ENCODE peak calls at places on chromosomes 11 and 22, in five cellular contexts. M is A549, J is endodermal cell, T is H9, F is lung. U is an unnamed sample.

GRCh38 chr22:23365961-23366360 is 185.7 kb downstream of the BCR start:
- DNase-seq in M (no peak), T (no peak), F (no peak), J (no peak), U (no peak)

GRCh38 chr11:74984070-74984469 is 4.7 kb upstream of the NEU3 start:
- DNase-seq in T (no peak), F (no peak), M (no peak), J (no peak), U (no peak)

GRCh38 chr11:72983560-72983959 is 158.6 kb downstream of the FCHSD2 start:
- DNase-seq in M (no peak), T (no peak), J (no peak), F (no peak), U (no peak)

GRCh38 chr11:130212431-130212961 is 52.9 kb downstream of the ST14 start:
- DNase-seq in M (no peak), F (peak), J (peak), T (peak), U (no peak)

GRCh38 chr22:26903030-26903856 is 245.9 kb downstream of the MIAT start:
- DNase-seq in F (no peak), T (peak), J (peak), M (no peak), U (no peak)

GRCh38 chr11:12684821-12685220 is 10.6 kb downstream of the TEAD1 start:
- DNase-seq in M (no peak), F (no peak), J (no peak), T (no peak), U (no peak)

GRCh38 chr11:67278135-67278938 is 10.8 kb upstream of the ANKRD13D start:
- DNase-seq in M (no peak), J (no peak), T (no peak), F (no peak), U (no peak)

GRCh38 chr11:108213784-108214183 is 8.7 kb downstream of the NPAT start:
- DNase-seq in J (no peak), M (no peak), T (no peak), F (no peak), U (no peak)

GRCh38 chr11:94417386-94417987 is 16.3 kb upstream of the GPR83 start:
- DNase-seq in M (no peak), F (no peak), J (no peak), T (no peak), U (no peak)

GRCh38 chr22:38077595-38077994 is 6.4 kb downstream of the SLC16A8 start:
- DNase-seq in M (no peak), J (no peak), F (no peak), T (no peak), U (no peak)

GRCh38 chr22:38074181-38075104 is 9.5 kb downstream of the SLC16A8 start:
- DNase-seq in F (no peak), J (peak), T (peak), M (no peak), U (no peak)

GRCh38 chr22:38077096-38077495 is 6.9 kb downstream of the SLC16A8 start:
- DNase-seq in J (no peak), T (no peak), F (no peak), M (no peak), U (no peak)

GRCh38 chr22:38075105-38075825 is 8.7 kb downstream of the SLC16A8 start:
- DNase-seq in T (no peak), J (no peak), F (no peak), M (no peak), U (no peak)

GRCh38 chr22:38075961-38076360 is 8.0 kb downstream of the SLC16A8 start:
- DNase-seq in T (no peak), J (no peak), M (no peak), F (no peak), U (no peak)
- TF ChIP-seq CTCF in T (no peak), J (no peak), M (no peak), F (no peak), U (no peak)

DNA sequence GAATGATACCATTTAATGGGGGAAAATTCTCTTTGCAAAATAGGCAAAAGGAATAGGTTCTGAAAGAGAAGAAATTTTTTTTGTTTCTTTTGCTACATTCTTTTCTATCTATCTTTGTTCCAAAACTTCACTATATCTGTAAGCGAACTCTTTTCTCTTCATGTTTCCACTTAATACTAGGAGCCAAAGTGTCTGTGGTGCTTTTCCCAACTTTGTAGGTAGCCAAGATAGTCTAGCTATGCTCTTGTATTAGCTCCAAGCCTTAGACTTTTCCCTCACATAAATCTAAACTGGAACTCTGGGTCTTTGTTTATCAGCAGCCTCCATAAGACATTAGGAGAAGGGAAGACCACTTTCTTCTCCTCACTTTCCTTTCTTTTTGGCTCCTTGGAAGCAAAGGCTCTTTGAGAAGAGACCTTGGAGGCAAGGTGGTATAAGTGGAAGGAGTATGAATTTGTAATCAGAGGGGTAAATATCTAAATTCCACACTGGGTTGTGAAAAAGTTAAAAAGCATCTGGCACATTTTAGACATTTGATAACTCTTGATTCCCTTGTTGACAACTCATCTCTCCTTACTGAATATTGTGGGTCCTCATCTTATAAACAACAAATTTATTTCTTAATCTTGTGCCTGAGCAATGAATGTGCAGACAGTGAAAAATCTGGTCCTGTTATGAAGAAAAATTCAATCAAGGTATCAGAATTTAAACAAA is 130.0 kb downstream of the EHF start:
- DNase-seq in J (no peak), T (no peak), M (no peak), F (no peak), U (no peak)
- H3K27ac ChIP-seq in J (no peak), T (no peak), M (peak), F (no peak), U (no peak)

DNA sequence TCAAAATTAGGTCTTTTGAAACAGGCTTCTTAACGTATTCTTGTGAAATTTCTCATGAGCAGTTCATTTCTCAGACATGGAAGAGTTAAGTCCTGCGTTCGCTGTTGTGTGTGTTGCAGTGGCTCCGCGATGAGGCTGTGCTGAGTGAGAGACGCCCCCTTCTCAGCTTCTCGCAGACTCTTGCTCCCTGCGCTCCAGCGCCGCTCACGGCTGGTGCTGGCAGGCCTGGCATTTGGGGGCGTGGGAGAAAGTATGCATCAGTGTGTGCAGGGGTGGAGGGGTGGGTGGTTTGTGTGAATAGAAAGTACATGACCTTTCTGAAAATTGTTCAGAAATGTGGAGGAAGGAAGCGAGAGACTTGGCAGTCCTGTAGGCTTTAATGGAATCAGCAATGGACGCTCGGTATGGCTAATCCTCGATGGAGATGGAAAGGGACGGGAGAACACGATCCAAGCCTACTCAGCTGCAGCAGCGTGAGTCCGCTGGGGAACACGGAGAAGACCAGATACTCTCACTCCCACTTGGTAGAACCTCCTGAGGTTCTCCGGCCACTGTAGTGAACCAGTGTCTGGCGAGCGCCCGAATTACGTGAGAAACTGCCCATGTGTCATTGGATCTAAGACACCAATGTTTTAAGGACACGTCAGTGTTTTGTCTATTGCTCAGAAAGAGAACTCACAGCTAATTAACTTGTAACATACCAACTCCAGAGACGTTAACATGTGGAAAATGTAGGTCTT is 5.9 kb downstream of the TAB1 start:
- DNase-seq in J (no peak), M (no peak), T (no peak), F (no peak), U (no peak)
- TF ChIP-seq CTCF in J (no peak), M (no peak), T (no peak), F (no peak), U (no peak)

DNA sequence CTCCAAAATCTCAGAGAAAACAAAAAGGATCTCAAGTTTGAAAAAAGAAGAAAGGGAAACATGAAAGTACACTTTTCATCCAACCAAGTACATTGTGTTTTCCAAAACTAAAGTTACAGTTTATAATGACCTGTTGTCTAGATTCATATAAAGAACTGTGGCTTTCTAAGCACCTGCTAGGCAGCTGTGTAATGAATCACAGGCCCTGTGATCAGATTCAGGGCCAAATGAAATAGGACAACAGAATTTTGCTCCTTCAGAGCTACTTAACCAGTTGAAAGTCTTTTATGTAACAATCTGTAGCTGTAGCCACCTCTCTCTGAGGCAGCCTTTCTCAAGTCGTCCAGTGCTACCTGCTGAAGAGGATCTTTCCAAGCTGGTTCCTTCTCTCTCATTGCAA is 960.0 kb upstream of the RAG2 start:
- DNase-seq in F (no peak), T (no peak), M (no peak), J (no peak), U (no peak)
- H3K27ac ChIP-seq in F (no peak), T (no peak), M (no peak), J (no peak), U (no peak)